ENCODE peak calls at places on chromosomes 7 and 10, in ten cellular contexts. Z, I, R, W, X, P, B, V, A and M are unnamed samples.

GRCh38 chr10:98642281-98642680 is 195.5 kb upstream of the HPS1 start:
- DNase-seq in B (no peak), Z (no peak), P (no peak), V (no peak), R (no peak), X (no peak), I (no peak), A (no peak), W (no peak), M (no peak)

GRCh38 chr10:103153765-103154197 is 39.3 kb downstream of the NT5C2 start:
- DNase-seq in Z (no peak), R (no peak), X (no peak), V (no peak), B (no peak), I (no peak), A (no peak), P (peak; percentile 10), W (no peak), M (no peak)

GRCh38 chr10:13654118-13654830 is 67.5 kb downstream of the PRPF18 start:
- DNase-seq in I (no peak), B (no peak), R (no peak), W (no peak), P (no peak), V (no peak), Z (no peak), X (no peak), A (no peak), M (no peak)

GRCh38 chr10:43739171-43739570 is 90.5 kb upstream of the ZNF32 start:
- DNase-seq in A (no peak), P (no peak), B (no peak), W (no peak), I (no peak), X (no peak), Z (no peak), R (no peak), V (no peak), M (no peak)

GRCh38 chr7:2959343-2959680 is 84.4 kb downstream of the CARD11 start:
- DNase-seq in I (no peak), P (no peak), Z (no peak), B (no peak), W (no peak), X (no peak), A (no peak), V (no peak), R (no peak), M (no peak)

GRCh38 chr10:77034795-77035194 is 602.8 kb downstream of the KCNMA1 start:
- DNase-seq in V (no peak), P (no peak), X (no peak), R (no peak), Z (no peak), B (no peak), I (peak; percentile 22), A (no peak), W (no peak), M (no peak)

GRCh38 chr7:100021297-100021696 is 5.9 kb downstream of the ZKSCAN1 start:
- DNase-seq in V (no peak), I (no peak), B (no peak), Z (no peak), W (no peak), X (no peak), R (no peak), P (no peak), A (no peak), M (no peak)

GRCh38 chr10:130847170-130847569 is 464.4 kb downstream of the TCERG1L start:
- DNase-seq in Z (no peak), A (no peak), B (no peak), I (no peak), R (no peak), V (no peak), X (no peak), P (peak; percentile 5), W (no peak), M (no peak)

GRCh38 chr7:46145412-46145811 is 224.3 kb upstream of the IGFBP3 start:
- DNase-seq in W (peak; percentile 64), A (peak; percentile 59), P (peak; percentile 44), Z (no peak), X (no peak), V (no peak), B (peak; percentile 79), I (no peak), R (no peak), M (no peak)

GRCh38 chr7:98081351-98081750 is 25.3 kb upstream of the LMTK2 start:
- DNase-seq in V (peak; percentile 55), W (no peak), P (no peak), R (no peak), A (no peak), I (no peak), X (no peak), Z (no peak), B (no peak), M (no peak)

GRCh38 chr7:142913051-142913450 is 20.5 kb downstream of the TRPV5 start:
- DNase-seq in A (no peak), B (no peak), I (no peak), V (no peak), W (no peak), Z (no peak), P (no peak), X (no peak), R (no peak), M (no peak)

GRCh38 chr10:69870591-69870990 is 68.9 kb downstream of the COL13A1 start:
- DNase-seq in B (no peak), X (no peak), A (no peak), P (no peak), Z (no peak), V (no peak), I (no peak), W (no peak), R (no peak), M (no peak)

GRCh38 chr7:39624202-39624807 is 933 bp downstream of the RALA start:
- DNase-seq in P (peak; percentile 47), B (no peak), Z (no peak), X (no peak), I (no peak), R (no peak), V (peak; percentile 17), A (no peak), W (no peak), M (no peak)

GRCh38 chr7:39832519-39833085 is 117.5 kb upstream of the CDK13 start:
- DNase-seq in B (no peak), P (no peak), Z (no peak), W (no peak), V (no peak), A (no peak), X (no peak), R (no peak), I (no peak), M (no peak)

GRCh38 chr7:64206903-64207302 is at the start of gene ZNF735:
- DNase-seq in X (no peak), P (no peak), V (no peak), Z (no peak), A (no peak), R (no peak), W (no peak), B (no peak), I (no peak), M (no peak)
- H3K9me3 ChIP-seq in X (no peaks in the 10 kb centered on the region), P (peaks cover 22% of the 10 kb centered on the region), V (peaks cover 2% of the 10 kb centered on the region), Z (peaks cover 4% of the 10 kb centered on the region), A (no peaks in the 10 kb centered on the region), R (peaks cover 30% of the 10 kb centered on the region), W (no peaks in the 10 kb centered on the region), B (peaks cover 64% of the 10 kb centered on the region), I (no peaks in the 10 kb centered on the region), M (no peaks in the 10 kb centered on the region)

DNA sequence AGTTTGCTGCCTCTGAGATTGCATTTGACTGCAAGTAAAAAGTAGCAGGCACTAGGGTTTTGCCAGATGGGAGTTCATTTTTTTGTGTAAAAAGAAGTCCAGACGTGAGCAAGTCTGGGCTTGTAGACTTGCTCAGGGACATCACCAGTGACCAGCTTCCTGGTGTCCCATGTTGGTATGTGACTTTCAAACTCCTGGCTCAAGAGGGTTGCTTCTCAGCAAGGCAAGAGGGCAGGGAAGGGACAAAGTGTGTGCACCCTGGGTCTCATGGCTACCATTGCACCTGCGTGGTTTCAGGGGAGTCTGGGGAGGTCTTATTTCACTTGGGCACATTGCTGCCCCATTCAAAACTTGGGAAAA is 79.3 kb upstream of the ZNF716 start:
- DNase-seq in I (no peak), X (no peak), R (no peak), A (no peak), Z (no peak), P (no peak), V (no peak), W (no peak), B (no peak), M (no peak)
- H3K9me3 ChIP-seq in I (no peaks in the 10 kb centered on the region), X (no peaks in the 10 kb centered on the region), R (no peaks in the 10 kb centered on the region), A (no peaks in the 10 kb centered on the region), Z (no peaks in the 10 kb centered on the region), P (no peaks in the 10 kb centered on the region), V (peaks cover 5% of the 10 kb centered on the region), W (peaks cover 13% of the 10 kb centered on the region), B (peaks cover 98% of the 10 kb centered on the region), M (no peaks in the 10 kb centered on the region)

DNA sequence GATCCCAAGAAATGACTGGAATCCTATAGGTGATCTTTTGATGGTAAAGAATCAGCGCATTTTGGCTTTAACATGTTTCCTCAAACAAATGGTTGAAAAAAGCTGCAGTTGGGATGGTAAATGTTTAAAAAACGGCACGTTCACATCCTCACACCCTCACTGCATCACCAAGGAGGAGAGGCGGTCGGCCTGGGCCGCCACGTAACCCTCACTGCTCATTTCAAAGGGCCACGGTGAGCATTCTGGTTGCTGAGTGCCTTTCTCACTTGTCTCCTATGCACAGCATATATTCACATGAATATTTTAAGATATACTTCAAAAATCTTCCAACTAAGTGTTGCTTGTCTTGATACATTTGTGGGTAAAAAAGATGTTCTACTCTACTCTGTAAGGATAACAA is 233.2 kb downstream of the DNAJB6 start:
- DNase-seq in X (no peak), R (no peak), Z (peak; percentile 15), V (no peak), P (no peak), W (no peak), A (peak; percentile 20), I (no peak), B (no peak), M (no peak)
- H3K9me3 ChIP-seq in X (no peaks in the 10 kb centered on the region), R (no peaks in the 10 kb centered on the region), Z (no peaks in the 10 kb centered on the region), V (no peaks in the 10 kb centered on the region), P (no peaks in the 10 kb centered on the region), W (peaks cover 3% of the 10 kb centered on the region), A (no peaks in the 10 kb centered on the region), I (no peaks in the 10 kb centered on the region), B (no peaks in the 10 kb centered on the region), M (no peaks in the 10 kb centered on the region)

GRCh38 chr7:138879356-138879755 is 81.4 kb upstream of the ATP6V0A4 start:
- DNase-seq in R (no peak), W (no peak), V (no peak), B (no peak), I (no peak), Z (no peak), A (no peak), X (no peak), P (no peak), M (no peak)
- H3K9me3 ChIP-seq in R (no peaks in the 10 kb centered on the region), W (no peaks in the 10 kb centered on the region), V (no peaks in the 10 kb centered on the region), B (no peaks in the 10 kb centered on the region), I (no peaks in the 10 kb centered on the region), Z (no peaks in the 10 kb centered on the region), A (no peaks in the 10 kb centered on the region), X (no peaks in the 10 kb centered on the region), P (no peaks in the 10 kb centered on the region), M (no peaks in the 10 kb centered on the region)